ENCODE peak calls at places on chromosomes 12 and 14, in five cellular contexts. G, P, R, X and D are unnamed samples.

GRCh38 chr14:99753225-99754140 is 39.7 kb upstream of the EML1 start:
- DNase-seq in X (no peak), R (no peak), P (no peak), G (no peak), D (no peak)

GRCh38 chr14:49923881-49924280 is 31.0 kb downstream of the ARF6 start:
- DNase-seq in G (no peak), R (no peak), X (no peak), P (no peak), D (no peak)

GRCh38 chr12:52235822-52236291 is 2.8 kb downstream of the KRT7 start:
- DNase-seq in X (no peak), G (no peak), P (no peak), R (no peak), D (no peak)

GRCh38 chr12:121982950-121983349 is 38.7 kb upstream of the BCL7A start:
- DNase-seq in P (no peak), G (no peak), X (no peak), R (no peak), D (no peak)

GRCh38 chr12:65567820-65568219 is 256.5 kb upstream of the HMGA2 start:
- DNase-seq in R (no peak), G (no peak), P (no peak), X (no peak), D (no peak)

GRCh38 chr12:63787306-63787705 is 7.6 kb downstream of the RXYLT1 start:
- DNase-seq in P (no peak), X (no peak), R (no peak), G (no peak), D (no peak)

GRCh38 chr12:49974677-49975369 is 2.1 kb downstream of the AQP6 start:
- DNase-seq in R (no peak), G (no peak), P (no peak), X (no peak), D (no peak)

GRCh38 chr14:34522496-34522895 is 17.0 kb downstream of the EAPP start:
- DNase-seq in G (no peak), R (no peak), X (no peak), P (no peak), D (no peak)

GRCh38 chr14:75911883-75912282 is 69.9 kb downstream of the TGFB3 start:
- DNase-seq in R (no peak), P (no peak), G (no peak), X (no peak), D (no peak)

GRCh38 chr14:57870686-57871457 is 5.0 kb upstream of the SLC35F4 start:
- DNase-seq in P (no peak), G (no peak), R (no peak), X (no peak), D (no peak)

GRCh38 chr14:100031506-100032281 is 33.5 kb upstream of the EVL start:
- DNase-seq in P (peak), G (no peak), R (no peak), X (no peak), D (no peak)

GRCh38 chr12:132081423-132081822 is 62.7 kb downstream of the DDX51 start:
- DNase-seq in G (no peak), X (no peak), R (no peak), P (no peak), D (no peak)